ENCODE peak calls at places on chromosomes 12 and 14, in ten cellular contexts. F, S, Q, Z, U, O, T, A, M and J are unnamed samples.

GRCh38 chr12:76101739-76102385 is 17.4 kb upstream of the NAP1L1 start:
- DNase-seq in F (no peak), S (no peak), Q (no peak), Z (no peak), U (no peak), O (no peak), T (no peak), A (no peak), M (no peak), J (no peak)

GRCh38 chr12:105336411-105336810 is 5.9 kb downstream of the C12orf75 start:
- DNase-seq in F (no peak), S (no peak), Q (no peak), Z (no peak), U (peak), O (no peak), T (no peak), A (no peak), M (no peak), J (no peak)

GRCh38 chr14:23528555-23528954 is 23.0 kb downstream of the ZFHX2 start:
- DNase-seq in F (no peak), S (no peak), Q (no peak), Z (no peak), U (no peak), O (no peak), T (peak), A (no peak), M (no peak), J (no peak)

GRCh38 chr14:32635103-32635719 is 303.5 kb upstream of the NPAS3 start:
- DNase-seq in F (no peak), S (no peak), Q (no peak), Z (peak), U (no peak), O (peak), T (no peak), A (no peak), M (peak), J (no peak)

GRCh38 chr14:100825691-100826331 is at the start of gene MEG3:
- DNase-seq in F (peak), S (no peak), Q (no peak), Z (peak), U (no peak), O (peak), T (no peak), A (no peak), M (peak), J (no peak)

GRCh38 chr14:54387328-54387727 is 9.5 kb upstream of the CDKN3 start:
- DNase-seq in F (no peak), S (no peak), Q (no peak), Z (no peak), U (no peak), O (no peak), T (no peak), A (no peak), M (no peak), J (no peak)

GRCh38 chr12:9065607-9065856 is 50.2 kb downstream of the A2M start:
- DNase-seq in F (no peak), S (no peak), Q (no peak), Z (no peak), U (no peak), O (no peak), T (no peak), A (no peak), M (no peak), J (no peak)

GRCh38 chr12:113673524-113674238 is 202.0 kb upstream of the LHX5 start:
- DNase-seq in F (no peak), S (no peak), Q (no peak), Z (no peak), U (no peak), O (no peak), T (no peak), A (no peak), M (no peak), J (no peak)

GRCh38 chr12:109952160-109952858 is 43.9 kb downstream of the GIT2 start:
- DNase-seq in F (no peak), S (no peak), Q (peak), Z (no peak), U (no peak), O (no peak), T (peak), A (no peak), M (no peak), J (no peak)

GRCh38 chr14:61190341-61190740 is 90.8 kb downstream of the TMEM30B start:
- DNase-seq in F (no peak), S (no peak), Q (no peak), Z (no peak), U (no peak), O (no peak), T (no peak), A (no peak), M (no peak), J (no peak)

GRCh38 chr14:61186793-61187641 is 94.1 kb downstream of the TMEM30B start:
- DNase-seq in F (no peak), S (no peak), Q (no peak), Z (peak), U (no peak), O (no peak), T (no peak), A (no peak), M (no peak), J (no peak)

GRCh38 chr14:61187642-61187905 is 93.6 kb downstream of the TMEM30B start:
- DNase-seq in F (no peak), S (no peak), Q (no peak), Z (no peak), U (no peak), O (no peak), T (no peak), A (no peak), M (no peak), J (no peak)

GRCh38 chr14:61188196-61188595 is 92.9 kb downstream of the TMEM30B start:
- DNase-seq in F (no peak), S (no peak), Q (no peak), Z (peak), U (no peak), O (peak), T (no peak), A (no peak), M (no peak), J (peak)

GRCh38 chr14:61188936-61189808 is 92.0 kb downstream of the TMEM30B start:
- DNase-seq in F (no peak), S (no peak), Q (peak), Z (peak), U (no peak), O (peak), T (peak), A (peak), M (peak), J (peak)
- TF ChIP-seq CTCF in F (peak), S (no peak), Q (peak), Z (peak), U (no peak), O (peak), T (peak), A (peak), M (peak), J (no peak)

DNA sequence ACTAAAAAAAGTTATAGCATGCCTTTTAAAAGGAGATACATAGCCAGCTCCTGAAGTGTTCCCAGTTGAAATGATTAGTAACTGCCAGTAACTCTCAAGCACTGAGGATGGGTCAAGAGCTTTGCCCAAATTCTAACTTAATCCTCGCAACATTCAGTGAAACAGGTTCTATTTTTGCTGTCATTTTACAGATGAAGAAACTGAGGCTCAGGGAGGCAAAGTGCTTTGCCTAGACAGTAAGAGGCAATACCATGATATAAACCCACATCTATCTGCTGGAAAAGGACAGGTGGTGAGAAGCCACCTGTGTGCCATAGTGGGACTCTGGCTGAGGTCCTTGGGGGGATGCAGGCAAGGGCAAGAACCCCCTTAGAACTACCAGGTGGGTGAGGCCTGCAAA is 8.8 kb downstream of the TESC start:
- DNase-seq in F (no peak), S (no peak), Q (no peak), Z (no peak), U (no peak), O (no peak), T (no peak), A (no peak), M (no peak), J (no peak)
- TF ChIP-seq CTCF in F (no peak), S (no peak), Q (no peak), Z (no peak), U (no peak), O (no peak), T (no peak), A (no peak), M (no peak), J (no peak)

GRCh38 chr12:34257093-34257492 is 234.8 kb downstream of the ALG10 start:
- DNase-seq in F (no peak), S (no peak), Q (no peak), Z (no peak), U (no peak), O (no peak), T (no peak), A (no peak), M (no peak), J (no peak)
- TF ChIP-seq CTCF in F (no peak), S (no peak), Q (no peak), Z (no peak), U (no peak), O (no peak), T (no peak), A (no peak), M (no peak), J (no peak)

DNA sequence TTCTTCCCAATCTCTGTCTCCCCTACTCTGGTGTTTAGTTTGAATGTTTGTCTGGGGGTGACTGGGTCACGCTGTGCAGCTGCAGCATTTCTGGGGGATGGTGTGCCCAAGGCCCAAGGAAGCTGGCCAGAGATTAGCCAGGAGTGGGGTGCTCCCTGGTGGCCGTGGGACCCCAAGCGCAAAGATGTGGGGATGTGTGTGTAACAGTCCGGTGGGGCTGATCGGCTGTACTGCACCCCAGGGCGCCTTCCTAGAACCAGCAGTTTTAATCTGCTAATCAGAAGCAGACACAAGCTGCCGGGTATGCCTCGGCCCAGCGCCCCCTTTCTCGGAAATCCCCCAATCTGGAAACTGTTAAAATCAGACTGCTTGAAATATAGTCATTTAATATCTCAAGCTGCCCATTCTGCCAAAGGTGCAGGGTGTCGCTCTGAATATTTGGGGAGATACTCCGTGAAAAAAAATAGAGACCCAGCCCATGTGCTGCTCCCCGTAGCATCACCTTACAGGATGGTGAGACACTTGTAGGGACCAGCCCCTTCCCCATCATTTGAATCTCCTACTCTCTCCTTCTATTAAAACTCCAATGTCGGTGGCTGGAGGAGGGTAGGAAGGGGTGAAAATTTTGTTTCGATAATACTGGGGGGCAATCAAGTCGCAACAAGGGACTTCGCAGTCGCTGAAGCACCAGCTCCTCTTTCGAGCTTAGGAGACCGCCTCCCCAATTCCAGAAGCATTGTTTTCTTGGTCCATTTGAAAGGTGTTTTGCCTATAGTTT is 4.3 kb downstream of the HOXC9 start:
- DNase-seq in F (no peak), S (no peak), Q (no peak), Z (no peak), U (no peak), O (no peak), T (no peak), A (no peak), M (peak), J (no peak)
- TF ChIP-seq CTCF in F (no peak), S (no peak), Q (peak), Z (no peak), U (peak), O (no peak), T (no peak), A (no peak), M (peak), J (no peak)

DNA sequence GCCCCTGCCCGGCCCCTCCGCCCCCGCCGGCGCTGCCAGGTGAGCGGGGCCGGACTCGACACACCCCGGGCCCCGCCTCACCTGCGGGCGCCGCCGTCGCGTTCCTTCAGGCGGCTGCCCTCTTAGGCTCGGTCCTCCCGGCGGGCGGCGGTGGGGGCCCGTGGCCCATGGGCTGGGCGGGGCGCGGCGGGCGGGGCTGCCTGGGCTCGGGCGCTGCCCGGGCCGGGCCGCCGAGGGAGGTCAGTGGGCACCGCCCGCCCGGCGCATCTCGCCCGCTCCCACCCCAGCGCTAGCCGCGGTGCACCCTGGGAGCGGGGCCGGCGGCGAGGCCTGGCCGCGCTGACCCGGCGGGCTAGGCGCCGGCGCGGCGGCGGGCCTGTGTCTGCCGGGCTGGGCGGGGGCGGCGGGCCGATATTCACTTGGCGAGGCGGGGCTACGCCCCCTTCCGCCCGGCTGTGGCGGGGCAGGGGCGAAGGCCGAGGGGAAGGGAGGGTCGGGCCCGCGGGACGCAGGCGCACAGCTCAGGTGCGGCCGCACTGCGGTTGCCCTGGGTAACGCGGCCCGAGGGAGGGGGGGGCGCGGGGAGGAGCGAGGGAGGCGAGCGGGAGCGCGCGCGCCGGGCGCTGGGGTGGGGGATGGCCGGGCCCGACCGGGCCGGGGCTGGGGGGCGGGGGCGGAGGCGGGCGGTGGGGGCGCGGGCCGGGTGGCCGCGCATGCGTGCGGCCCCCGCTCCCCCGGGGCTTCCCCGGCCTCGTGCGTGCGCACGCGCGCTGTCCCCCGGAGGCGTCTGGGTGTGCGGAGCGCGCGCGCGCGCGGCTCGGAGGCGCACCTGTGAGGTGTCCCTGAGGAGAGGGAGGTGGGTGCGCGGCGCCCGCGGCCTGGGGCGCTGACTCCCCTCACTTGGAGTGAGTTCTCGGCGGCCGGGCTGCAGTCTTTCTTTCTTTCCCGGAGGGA is at the start of the genes CCDC92 and ZNF664:
- DNase-seq in F (peak), S (peak), Q (peak), Z (peak), U (peak), O (peak), T (peak), A (peak), M (peak), J (peak)
- TF ChIP-seq CTCF in F (no peak), S (no peak), Q (peak), Z (no peak), U (peak), O (no peak), T (no peak), A (peak), M (no peak), J (no peak)

GRCh38 chr12:48954061-48954460 is 3.2 kb downstream of the ARF3 start:
- DNase-seq in F (no peak), S (no peak), Q (no peak), Z (no peak), U (no peak), O (no peak), T (no peak), A (no peak), M (no peak), J (no peak)

GRCh38 chr12:48957141-48958048 is at the start of gene ARF3:
- DNase-seq in F (peak), S (peak), Q (peak), Z (peak), U (peak), O (peak), T (peak), A (peak), M (peak), J (peak)

GRCh38 chr12:48958049-48958388 is 732 bp upstream of the ARF3 start:
- DNase-seq in F (no peak), S (no peak), Q (no peak), Z (no peak), U (no peak), O (no peak), T (no peak), A (no peak), M (no peak), J (no peak)

GRCh38 chr12:48954781-48955501 is 2.3 kb downstream of the ARF3 start:
- DNase-seq in F (no peak), S (no peak), Q (no peak), Z (no peak), U (no peak), O (no peak), T (no peak), A (no peak), M (no peak), J (no peak)

GRCh38 chr12:48956279-48957140 is 777 bp downstream of the ARF3 start:
- DNase-seq in F (peak), S (peak), Q (peak), Z (peak), U (peak), O (peak), T (peak), A (no peak), M (peak), J (peak)
- TF ChIP-seq CTCF in F (no peak), S (no peak), Q (no peak), Z (no peak), U (peak), O (no peak), T (no peak), A (peak), M (no peak), J (no peak)

GRCh38 chr14:27390130-27390529 is 792.3 kb upstream of the NOVA1 start:
- DNase-seq in F (no peak), S (no peak), Q (no peak), Z (no peak), U (no peak), O (no peak), T (no peak), A (no peak), M (no peak), J (no peak)

GRCh38 chr14:27389402-27389801 is 791.6 kb upstream of the NOVA1 start:
- DNase-seq in F (no peak), S (no peak), Q (no peak), Z (no peak), U (no peak), O (peak), T (no peak), A (no peak), M (peak), J (no peak)

GRCh38 chr14:27384124-27384523 is 786.3 kb upstream of the NOVA1 start:
- DNase-seq in F (no peak), S (no peak), Q (no peak), Z (no peak), U (no peak), O (no peak), T (no peak), A (no peak), M (no peak), J (no peak)

GRCh38 chr14:27386391-27386790 is 788.6 kb upstream of the NOVA1 start:
- DNase-seq in F (no peak), S (no peak), Q (no peak), Z (no peak), U (no peak), O (no peak), T (no peak), A (no peak), M (no peak), J (no peak)

DNA sequence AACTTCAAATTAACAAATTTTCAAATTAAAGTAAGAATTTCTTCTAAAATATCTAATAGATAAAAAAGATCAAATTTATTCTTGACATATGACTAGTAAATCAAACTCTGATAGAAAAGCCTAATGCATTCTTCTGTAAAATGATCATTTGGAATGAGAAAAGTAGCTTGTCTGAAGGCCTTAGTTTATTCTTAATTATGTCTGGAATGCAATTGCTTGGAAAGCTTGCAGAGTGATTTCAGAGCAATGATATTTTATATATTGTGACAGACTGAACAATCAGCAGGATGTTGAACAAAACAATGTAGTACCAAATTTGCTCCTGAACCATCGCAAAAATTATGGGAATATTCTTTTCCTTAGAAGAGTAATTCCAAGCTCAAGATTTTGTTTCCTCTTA is 789.6 kb upstream of the NOVA1 start:
- DNase-seq in F (no peak), S (no peak), Q (no peak), Z (no peak), U (no peak), O (peak), T (no peak), A (no peak), M (no peak), J (no peak)
- TF ChIP-seq CTCF in F (no peak), S (no peak), Q (no peak), Z (no peak), U (no peak), O (no peak), T (no peak), A (no peak), M (no peak), J (no peak)